ENCODE peak calls at places on chromosomes 7 and 10, in nine cellular contexts. Q, P, U, L, K, J, F, A and Y are unnamed samples.

GRCh38 chr10:92052088-92052487 is 128.5 kb downstream of the BTAF1 start:
- DNase-seq in K (no peak), A (no peak), P (no peak), F (no peak), Q (no peak), J (no peak), U (no peak), L (no peak), Y (no peak)

GRCh38 chr10:16828731-16829175 is 11.5 kb upstream of the RSU1 start:
- DNase-seq in J (no peak), Q (peak), A (no peak), U (no peak), F (peak), L (peak), P (no peak), K (no peak), Y (peak)

GRCh38 chr7:18575989-18576572 is 80.5 kb downstream of the HDAC9 start:
- DNase-seq in U (no peak), P (no peak), L (no peak), J (no peak), Q (no peak), A (no peak), F (no peak), K (no peak), Y (no peak)

GRCh38 chr10:102297132-102297531 is 51.8 kb downstream of the GBF1 start:
- DNase-seq in Q (no peak), L (no peak), K (no peak), F (no peak), J (no peak), P (no peak), A (no peak), U (no peak), Y (no peak)

GRCh38 chr7:147586526-147586925 is 1004.0 kb upstream of the C7orf33 start:
- DNase-seq in U (no peak), L (no peak), F (no peak), A (no peak), J (no peak), K (no peak), P (no peak), Q (no peak), Y (peak)

GRCh38 chr10:122618461-122619165 is 58.1 kb downstream of the DMBT1 start:
- DNase-seq in J (no peak), F (no peak), K (no peak), U (no peak), P (no peak), L (no peak), A (no peak), Q (no peak), Y (no peak)

GRCh38 chr7:132092106-132092505 is 484.2 kb downstream of the PLXNA4 start:
- DNase-seq in U (no peak), F (no peak), A (no peak), K (no peak), J (no peak), P (no peak), Q (no peak), L (no peak), Y (no peak)

GRCh38 chr7:1610013-1610677 is 40.3 kb upstream of the PSMG3 start:
- DNase-seq in K (no peak), P (no peak), Q (no peak), U (no peak), F (no peak), J (no peak), L (no peak), A (no peak), Y (no peak)

GRCh38 chr7:36633377-36633776 is 90.9 kb downstream of the AOAH start:
- DNase-seq in F (no peak), L (no peak), Q (peak), U (no peak), A (no peak), P (no peak), K (no peak), J (no peak), Y (no peak)

GRCh38 chr7:142323706-142324105 is 65.8 kb upstream of the PRSS58 start:
- DNase-seq in Q (peak), U (peak), L (no peak), P (no peak), K (no peak), A (no peak), J (no peak), F (peak), Y (peak)
- TF ChIP-seq CTCF in Q (peak), U (peak), L (no peak), P (peak), K (no peak), A (no peak), J (no peak), F (no peak), Y (peak)

DNA sequence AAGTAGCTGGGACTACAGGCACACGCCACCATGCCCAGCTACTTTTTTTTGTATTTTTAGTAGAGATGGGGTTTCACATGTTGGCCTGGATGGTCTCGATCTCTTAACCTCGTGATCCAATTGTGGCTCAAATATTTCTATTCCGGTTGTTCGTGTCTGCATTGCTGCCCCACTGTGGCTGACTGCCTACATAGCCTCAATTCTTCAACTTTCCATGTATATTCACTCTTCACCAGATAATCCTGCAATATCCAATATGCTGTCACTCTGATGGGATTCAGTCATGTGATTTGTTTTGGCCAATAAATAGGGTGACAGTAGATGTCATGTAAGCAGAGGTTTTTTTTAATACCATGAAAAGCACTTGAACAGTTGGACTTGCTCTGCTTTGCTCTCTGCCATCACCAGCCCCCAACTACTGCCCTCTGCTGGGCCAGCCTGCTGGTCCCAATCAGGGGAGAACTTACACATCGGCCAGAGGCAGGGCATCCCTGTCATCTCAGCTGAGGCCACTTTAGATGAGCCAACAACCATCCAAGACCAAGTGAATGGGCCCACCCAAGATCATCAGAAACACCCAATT is 56.7 kb downstream of the NSUN6 start:
- DNase-seq in U (no peak), K (no peak), P (no peak), J (no peak), A (no peak), L (no peak), Q (no peak), F (peak), Y (peak)
- TF ChIP-seq CTCF in U (no peak), K (no peak), P (no peak), J (no peak), A (no peak), L (peak), Q (no peak), F (no peak), Y (peak)

DNA sequence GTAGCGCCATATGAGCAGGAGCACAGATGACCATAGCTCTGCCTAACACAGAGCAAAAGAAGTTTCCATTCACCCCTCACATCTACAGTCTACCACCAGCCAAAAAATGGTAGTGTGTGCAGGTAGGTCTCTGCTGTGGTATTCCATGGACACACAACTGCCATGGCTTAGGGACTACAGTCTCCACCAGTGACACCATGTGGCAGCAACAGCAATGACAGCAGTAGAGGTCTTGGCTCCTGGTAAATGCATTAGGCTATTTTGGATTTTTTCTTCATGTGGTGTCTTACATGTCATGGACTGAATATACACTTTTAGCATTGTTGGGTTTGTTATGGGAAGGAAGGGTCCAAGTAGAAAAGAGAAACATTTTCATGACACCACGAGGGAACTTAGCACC is 70.1 kb upstream of the CABCOCO1 start:
- DNase-seq in J (no peak), K (no peak), U (no peak), P (no peak), Q (peak), A (no peak), F (no peak), L (peak), Y (peak)
- TF ChIP-seq CTCF in J (no peak), K (no peak), U (no peak), P (no peak), Q (peak), A (no peak), F (no peak), L (peak), Y (peak)

GRCh38 chr10:132181691-132182425 is 4.9 kb upstream of the DPYSL4 start:
- DNase-seq in U (peak), Q (no peak), L (no peak), F (no peak), A (no peak), P (no peak), J (no peak), K (no peak), Y (no peak)

GRCh38 chr10:132180736-132181135 is 6.0 kb upstream of the DPYSL4 start:
- DNase-seq in J (no peak), F (no peak), U (no peak), L (no peak), P (no peak), K (no peak), Q (no peak), A (no peak), Y (no peak)

GRCh38 chr10:132182591-132182990 is 4.2 kb upstream of the DPYSL4 start:
- DNase-seq in K (no peak), L (no peak), A (no peak), J (no peak), Q (no peak), U (peak), P (no peak), F (no peak), Y (no peak)

GRCh38 chr10:132184816-132185593 is 1.7 kb upstream of the DPYSL4 start:
- DNase-seq in U (peak), L (no peak), Q (no peak), J (no peak), F (no peak), K (no peak), P (no peak), A (no peak), Y (no peak)

GRCh38 chr10:132183046-132183445 is 3.7 kb upstream of the DPYSL4 start:
- DNase-seq in Q (peak), P (no peak), L (no peak), F (no peak), A (no peak), J (no peak), U (peak), K (no peak), Y (no peak)
- TF ChIP-seq CTCF in Q (no peak), P (no peak), L (no peak), F (no peak), A (no peak), J (no peak), U (no peak), K (no peak), Y (no peak)

DNA sequence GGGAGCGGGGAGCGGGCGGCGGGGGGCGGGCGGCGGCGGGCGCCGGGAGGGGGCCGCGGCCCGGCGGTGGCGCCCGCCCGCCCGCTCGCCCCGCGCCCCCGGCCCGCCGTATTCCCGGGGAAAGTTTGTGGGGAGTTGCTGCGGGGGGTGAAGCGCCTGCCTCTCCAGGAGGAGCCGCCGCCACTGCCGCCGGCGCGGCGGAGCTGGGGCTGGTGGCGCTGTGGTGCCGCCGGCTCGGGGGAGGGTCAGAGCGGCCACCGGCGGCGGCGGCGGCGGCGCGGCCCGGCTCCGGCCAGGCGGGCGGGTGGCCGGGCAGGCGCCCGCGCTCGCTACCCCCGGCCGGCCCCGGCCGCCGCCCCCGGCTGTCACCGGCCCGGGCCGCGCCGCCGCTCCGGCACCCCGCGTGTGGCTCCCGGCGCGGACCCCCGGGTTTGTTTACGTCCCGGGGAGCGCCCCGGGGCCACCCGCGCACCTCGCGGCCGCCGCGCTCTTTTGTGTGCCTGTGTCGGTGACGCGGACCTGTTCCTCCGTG is 861 bp upstream of the CUX1 start:
- DNase-seq in A (no peak), F (peak), L (peak), J (no peak), P (no peak), U (peak), K (no peak), Q (peak), Y (peak)
- TF ChIP-seq CTCF in A (no peak), F (no peak), L (no peak), J (no peak), P (no peak), U (no peak), K (no peak), Q (peak), Y (no peak)

DNA sequence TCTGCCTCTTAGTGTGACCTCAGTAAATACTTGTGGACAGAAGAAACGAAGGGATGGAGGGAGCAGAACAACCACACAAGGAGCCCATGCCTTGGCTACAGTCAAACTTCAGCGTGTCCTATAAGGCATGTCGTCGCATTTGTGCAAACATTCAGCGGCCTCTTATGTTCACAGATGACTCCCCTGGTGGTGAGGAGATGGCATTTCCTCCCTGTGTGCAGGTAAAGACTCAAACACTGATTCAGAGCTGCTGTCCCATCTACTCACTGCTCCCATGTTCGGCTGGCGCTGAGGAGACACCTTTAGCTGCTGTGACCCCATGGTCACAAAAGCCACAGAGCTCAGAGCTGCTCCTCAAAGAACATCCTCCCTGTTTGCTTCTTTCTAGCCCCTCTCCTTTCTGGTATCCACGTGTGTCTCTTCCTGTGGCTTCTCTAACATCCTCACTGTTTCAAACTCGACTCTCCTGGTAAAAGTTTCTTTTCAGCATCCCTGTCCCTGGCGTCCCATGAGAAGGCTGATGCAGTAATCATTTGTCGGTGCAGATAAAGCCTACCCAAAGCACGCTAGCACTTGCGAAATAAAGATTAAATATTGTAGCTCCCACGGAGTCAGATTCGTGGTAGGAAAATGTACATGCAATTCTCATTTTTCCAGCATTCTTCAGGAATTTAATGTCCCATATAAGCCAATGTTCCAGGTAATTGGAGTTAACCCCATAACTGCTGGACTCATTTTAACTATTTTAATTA is 124.9 kb upstream of the NEBL start:
- DNase-seq in L (peak), A (no peak), U (no peak), P (no peak), J (no peak), K (no peak), Q (no peak), F (no peak), Y (no peak)
- TF ChIP-seq CTCF in L (peak), A (no peak), U (no peak), P (no peak), J (no peak), K (no peak), Q (no peak), F (no peak), Y (peak)